ENCODE peak calls at places on chromosomes 7 and 10, in eight cellular contexts. One of them, this sample, is unnamed.

GRCh38 chr7:128829391-128830166 is 627 bp upstream of the FLNC start:
- DNase-seq in KBM-7: peak; percentile 69
- DNase-seq in Calu3: peak; percentile 32
- DNase-seq in iPS-NIHi11: peak; percentile 43
- DNase-seq in NCI-H1930: no peak
- DNase-seq in activated CD4-positive, alpha-beta T cell treated with anti-CD3 and anti-CD28 coated beads, Interleukin-2, amount 50 U/mL, for 1 hour: no peak
- DNase-seq in H7: peak; percentile 72
- DNase-seq in anterior cingulate cortex: no peak
- DNase-seq in this sample: no peak

GRCh38 chr10:69145864-69146263 is 21.9 kb downstream of the VPS26A start:
- DNase-seq in KBM-7: no peak
- DNase-seq in Calu3: no peak
- DNase-seq in iPS-NIHi11: no peak
- DNase-seq in NCI-H1930: no peak
- DNase-seq in activated CD4-positive, alpha-beta T cell treated with anti-CD3 and anti-CD28 coated beads, Interleukin-2, amount 50 U/mL, for 1 hour: no peak
- DNase-seq in H7: no peak
- DNase-seq in anterior cingulate cortex: no peak
- DNase-seq in this sample: no peak

GRCh38 chr10:96703358-96703757 is 17.0 kb downstream of the PIK3AP1 start:
- DNase-seq in KBM-7: peak; percentile 55
- DNase-seq in Calu3: no peak
- DNase-seq in iPS-NIHi11: no peak
- DNase-seq in NCI-H1930: no peak
- DNase-seq in activated CD4-positive, alpha-beta T cell treated with anti-CD3 and anti-CD28 coated beads, Interleukin-2, amount 50 U/mL, for 1 hour: no peak
- DNase-seq in H7: no peak
- DNase-seq in anterior cingulate cortex: no peak
- DNase-seq in this sample: no peak

GRCh38 chr7:6578114-6579084 is 1.1 kb downstream of the ZDHHC4 start:
- DNase-seq in KBM-7: no peak
- DNase-seq in Calu3: no peak
- DNase-seq in iPS-NIHi11: no peak
- DNase-seq in NCI-H1930: no peak
- DNase-seq in activated CD4-positive, alpha-beta T cell treated with anti-CD3 and anti-CD28 coated beads, Interleukin-2, amount 50 U/mL, for 1 hour: no peak
- DNase-seq in H7: no peak
- DNase-seq in anterior cingulate cortex: no peak
- DNase-seq in this sample: no peak

GRCh38 chr7:134755422-134756022 is 23.9 kb upstream of the CALD1 start:
- DNase-seq in KBM-7: no peak
- DNase-seq in Calu3: peak; percentile 36
- DNase-seq in iPS-NIHi11: no peak
- DNase-seq in NCI-H1930: peak; percentile 15
- DNase-seq in activated CD4-positive, alpha-beta T cell treated with anti-CD3 and anti-CD28 coated beads, Interleukin-2, amount 50 U/mL, for 1 hour: peak; percentile 44
- DNase-seq in H7: no peak
- DNase-seq in anterior cingulate cortex: no peak
- DNase-seq in this sample: no peak

GRCh38 chr10:114242235-114242634 is 3.2 kb downstream of the VWA2 start:
- DNase-seq in KBM-7: no peak
- DNase-seq in Calu3: no peak
- DNase-seq in iPS-NIHi11: no peak
- DNase-seq in NCI-H1930: no peak
- DNase-seq in activated CD4-positive, alpha-beta T cell treated with anti-CD3 and anti-CD28 coated beads, Interleukin-2, amount 50 U/mL, for 1 hour: no peak
- DNase-seq in H7: no peak
- DNase-seq in anterior cingulate cortex: no peak
- DNase-seq in this sample: no peak

GRCh38 chr7:149621776-149622175 is 124.2 kb upstream of the ZNF746 start:
- DNase-seq in KBM-7: peak; percentile 42
- DNase-seq in Calu3: no peak
- DNase-seq in iPS-NIHi11: no peak
- DNase-seq in NCI-H1930: no peak
- DNase-seq in activated CD4-positive, alpha-beta T cell treated with anti-CD3 and anti-CD28 coated beads, Interleukin-2, amount 50 U/mL, for 1 hour: no peak
- DNase-seq in H7: no peak
- DNase-seq in anterior cingulate cortex: no peak
- DNase-seq in this sample: no peak

GRCh38 chr10:93352638-93353383 is 129.3 kb downstream of the MYOF start:
- DNase-seq in KBM-7: peak; percentile 56
- DNase-seq in Calu3: no peak
- DNase-seq in iPS-NIHi11: peak; percentile 66
- DNase-seq in NCI-H1930: peak; percentile 10
- DNase-seq in activated CD4-positive, alpha-beta T cell treated with anti-CD3 and anti-CD28 coated beads, Interleukin-2, amount 50 U/mL, for 1 hour: no peak
- DNase-seq in H7: peak; percentile 66
- DNase-seq in anterior cingulate cortex: no peak
- DNase-seq in this sample: peak; percentile 16

GRCh38 chr7:53542164-53542563 is 506.7 kb downstream of the POM121L12 start:
- DNase-seq in KBM-7: no peak
- DNase-seq in Calu3: no peak
- DNase-seq in iPS-NIHi11: no peak
- DNase-seq in NCI-H1930: no peak
- DNase-seq in activated CD4-positive, alpha-beta T cell treated with anti-CD3 and anti-CD28 coated beads, Interleukin-2, amount 50 U/mL, for 1 hour: no peak
- DNase-seq in H7: no peak
- DNase-seq in anterior cingulate cortex: no peak
- DNase-seq in this sample: no peak

GRCh38 chr7:125467996-125468854 is 538.6 kb upstream of the POT1 start:
- DNase-seq in KBM-7: no peak
- DNase-seq in Calu3: no peak
- DNase-seq in iPS-NIHi11: no peak
- DNase-seq in NCI-H1930: no peak
- DNase-seq in activated CD4-positive, alpha-beta T cell treated with anti-CD3 and anti-CD28 coated beads, Interleukin-2, amount 50 U/mL, for 1 hour: no peak
- DNase-seq in H7: peak; percentile 3
- DNase-seq in anterior cingulate cortex: no peak
- DNase-seq in this sample: no peak

GRCh38 chr10:34995925-34996324 is 94.2 kb downstream of the CUL2 start:
- DNase-seq in KBM-7: no peak
- DNase-seq in Calu3: no peak
- DNase-seq in iPS-NIHi11: peak; percentile 34
- DNase-seq in NCI-H1930: no peak
- DNase-seq in activated CD4-positive, alpha-beta T cell treated with anti-CD3 and anti-CD28 coated beads, Interleukin-2, amount 50 U/mL, for 1 hour: no peak
- DNase-seq in H7: peak; percentile 32
- DNase-seq in anterior cingulate cortex: no peak
- DNase-seq in this sample: no peak

GRCh38 chr10:36492590-36493510 is 632.5 kb upstream of the ANKRD30A start:
- DNase-seq in KBM-7: no peak
- DNase-seq in Calu3: no peak
- DNase-seq in iPS-NIHi11: no peak
- DNase-seq in NCI-H1930: no peak
- DNase-seq in activated CD4-positive, alpha-beta T cell treated with anti-CD3 and anti-CD28 coated beads, Interleukin-2, amount 50 U/mL, for 1 hour: no peak
- DNase-seq in H7: no peak
- DNase-seq in anterior cingulate cortex: no peak
- DNase-seq in this sample: no peak

GRCh38 chr10:24981161-24981710 is 28.8 kb upstream of the PRTFDC1 start:
- DNase-seq in KBM-7: no peak
- DNase-seq in Calu3: no peak
- DNase-seq in iPS-NIHi11: no peak
- DNase-seq in NCI-H1930: no peak
- DNase-seq in activated CD4-positive, alpha-beta T cell treated with anti-CD3 and anti-CD28 coated beads, Interleukin-2, amount 50 U/mL, for 1 hour: no peak
- DNase-seq in H7: no peak
- DNase-seq in anterior cingulate cortex: no peak
- DNase-seq in this sample: no peak

GRCh38 chr7:114502454-114503254 is 88.0 kb downstream of the FOXP2 start:
- DNase-seq in KBM-7: no peak
- DNase-seq in Calu3: peak; percentile 8
- DNase-seq in iPS-NIHi11: no peak
- DNase-seq in NCI-H1930: peak; percentile 67
- DNase-seq in activated CD4-positive, alpha-beta T cell treated with anti-CD3 and anti-CD28 coated beads, Interleukin-2, amount 50 U/mL, for 1 hour: no peak
- DNase-seq in H7: no peak
- DNase-seq in anterior cingulate cortex: no peak
- DNase-seq in this sample: peak; percentile 2

GRCh38 chr10:102280397-102281015 is 35.2 kb downstream of the GBF1 start:
- DNase-seq in KBM-7: peak; percentile 49
- DNase-seq in Calu3: no peak
- DNase-seq in iPS-NIHi11: no peak
- DNase-seq in NCI-H1930: no peak
- DNase-seq in activated CD4-positive, alpha-beta T cell treated with anti-CD3 and anti-CD28 coated beads, Interleukin-2, amount 50 U/mL, for 1 hour: no peak
- DNase-seq in H7: no peak
- DNase-seq in anterior cingulate cortex: peak; percentile 2
- DNase-seq in this sample: no peak

GRCh38 chr10:128992770-128993169 is 474.3 kb upstream of the MGMT start:
- DNase-seq in KBM-7: no peak
- DNase-seq in Calu3: no peak
- DNase-seq in iPS-NIHi11: no peak
- DNase-seq in NCI-H1930: no peak
- DNase-seq in activated CD4-positive, alpha-beta T cell treated with anti-CD3 and anti-CD28 coated beads, Interleukin-2, amount 50 U/mL, for 1 hour: no peak
- DNase-seq in H7: no peak
- DNase-seq in anterior cingulate cortex: no peak
- DNase-seq in this sample: no peak

GRCh38 chr10:91190876-91191580 is 29.4 kb upstream of the PCGF5 start:
- DNase-seq in KBM-7: no peak
- DNase-seq in Calu3: no peak
- DNase-seq in iPS-NIHi11: no peak
- DNase-seq in NCI-H1930: no peak
- DNase-seq in activated CD4-positive, alpha-beta T cell treated with anti-CD3 and anti-CD28 coated beads, Interleukin-2, amount 50 U/mL, for 1 hour: no peak
- DNase-seq in H7: no peak
- DNase-seq in anterior cingulate cortex: no peak
- DNase-seq in this sample: no peak

GRCh38 chr7:151853896-151854807 is 22.8 kb downstream of the PRKAG2 start:
- DNase-seq in KBM-7: no peak
- DNase-seq in Calu3: no peak
- DNase-seq in iPS-NIHi11: no peak
- DNase-seq in NCI-H1930: no peak
- DNase-seq in activated CD4-positive, alpha-beta T cell treated with anti-CD3 and anti-CD28 coated beads, Interleukin-2, amount 50 U/mL, for 1 hour: no peak
- DNase-seq in H7: no peak
- DNase-seq in anterior cingulate cortex: no peak
- DNase-seq in this sample: no peak

GRCh38 chr7:116239019-116239418 is 28.7 kb downstream of the TES start:
- DNase-seq in KBM-7: no peak
- DNase-seq in Calu3: no peak
- DNase-seq in iPS-NIHi11: no peak
- DNase-seq in NCI-H1930: no peak
- DNase-seq in activated CD4-positive, alpha-beta T cell treated with anti-CD3 and anti-CD28 coated beads, Interleukin-2, amount 50 U/mL, for 1 hour: no peak
- DNase-seq in H7: no peak
- DNase-seq in anterior cingulate cortex: no peak
- DNase-seq in this sample: no peak

GRCh38 chr7:104883248-104883717 is 130.7 kb upstream of the KMT2E start:
- DNase-seq in KBM-7: no peak
- DNase-seq in Calu3: no peak
- DNase-seq in iPS-NIHi11: peak; percentile 31
- DNase-seq in NCI-H1930: no peak
- DNase-seq in activated CD4-positive, alpha-beta T cell treated with anti-CD3 and anti-CD28 coated beads, Interleukin-2, amount 50 U/mL, for 1 hour: no peak
- DNase-seq in H7: peak; percentile 13
- DNase-seq in anterior cingulate cortex: no peak
- DNase-seq in this sample: no peak

GRCh38 chr10:70682920-70683600 is 10.8 kb downstream of the ADAMTS14 start:
- DNase-seq in KBM-7: peak; percentile 54
- DNase-seq in Calu3: no peak
- DNase-seq in iPS-NIHi11: no peak
- DNase-seq in NCI-H1930: no peak
- DNase-seq in activated CD4-positive, alpha-beta T cell treated with anti-CD3 and anti-CD28 coated beads, Interleukin-2, amount 50 U/mL, for 1 hour: no peak
- DNase-seq in H7: peak; percentile 59
- DNase-seq in anterior cingulate cortex: no peak
- DNase-seq in this sample: no peak

GRCh38 chr7:137959987-137960386 is 41.9 kb downstream of the CREB3L2 start:
- DNase-seq in KBM-7: no peak
- DNase-seq in Calu3: no peak
- DNase-seq in iPS-NIHi11: no peak
- DNase-seq in NCI-H1930: no peak
- DNase-seq in activated CD4-positive, alpha-beta T cell treated with anti-CD3 and anti-CD28 coated beads, Interleukin-2, amount 50 U/mL, for 1 hour: no peak
- DNase-seq in H7: no peak
- DNase-seq in anterior cingulate cortex: no peak
- DNase-seq in this sample: no peak

GRCh38 chr10:26555719-26556368 is 117.7 kb downstream of the APBB1IP start:
- DNase-seq in KBM-7: peak; percentile 15
- DNase-seq in Calu3: peak; percentile 50
- DNase-seq in iPS-NIHi11: no peak
- DNase-seq in NCI-H1930: no peak
- DNase-seq in activated CD4-positive, alpha-beta T cell treated with anti-CD3 and anti-CD28 coated beads, Interleukin-2, amount 50 U/mL, for 1 hour: no peak
- DNase-seq in H7: no peak
- DNase-seq in anterior cingulate cortex: no peak
- DNase-seq in this sample: no peak

GRCh38 chr7:139252451-139252850 is 21.4 kb downstream of the UBN2 start:
- DNase-seq in KBM-7: no peak
- DNase-seq in Calu3: no peak
- DNase-seq in iPS-NIHi11: no peak
- DNase-seq in NCI-H1930: no peak
- DNase-seq in activated CD4-positive, alpha-beta T cell treated with anti-CD3 and anti-CD28 coated beads, Interleukin-2, amount 50 U/mL, for 1 hour: no peak
- DNase-seq in H7: no peak
- DNase-seq in anterior cingulate cortex: no peak
- DNase-seq in this sample: no peak

GRCh38 chr7:74449809-74450397 is 3.8 kb upstream of the GTF2IRD1 start:
- DNase-seq in KBM-7: peak; percentile 83
- DNase-seq in Calu3: peak; percentile 61
- DNase-seq in iPS-NIHi11: peak; percentile 84
- DNase-seq in NCI-H1930: no peak
- DNase-seq in activated CD4-positive, alpha-beta T cell treated with anti-CD3 and anti-CD28 coated beads, Interleukin-2, amount 50 U/mL, for 1 hour: peak; percentile 64
- DNase-seq in H7: peak; percentile 95
- DNase-seq in anterior cingulate cortex: no peak
- DNase-seq in this sample: no peak

GRCh38 chr7:12872487-12872886 is 185.1 kb downstream of the ARL4A start:
- DNase-seq in KBM-7: no peak
- DNase-seq in Calu3: no peak
- DNase-seq in iPS-NIHi11: no peak
- DNase-seq in NCI-H1930: no peak
- DNase-seq in activated CD4-positive, alpha-beta T cell treated with anti-CD3 and anti-CD28 coated beads, Interleukin-2, amount 50 U/mL, for 1 hour: no peak
- DNase-seq in H7: no peak
- DNase-seq in anterior cingulate cortex: no peak
- DNase-seq in this sample: no peak

GRCh38 chr10:43254199-43254730 is 12.6 kb downstream of the RASGEF1A start:
- DNase-seq in KBM-7: no peak
- DNase-seq in Calu3: no peak
- DNase-seq in iPS-NIHi11: peak; percentile 13
- DNase-seq in NCI-H1930: no peak
- DNase-seq in activated CD4-positive, alpha-beta T cell treated with anti-CD3 and anti-CD28 coated beads, Interleukin-2, amount 50 U/mL, for 1 hour: no peak
- DNase-seq in H7: no peak
- DNase-seq in anterior cingulate cortex: no peak
- DNase-seq in this sample: no peak

GRCh38 chr10:85280014-85280413 is 951.6 kb downstream of the CCSER2 start:
- DNase-seq in KBM-7: no peak
- DNase-seq in Calu3: no peak
- DNase-seq in iPS-NIHi11: no peak
- DNase-seq in NCI-H1930: no peak
- DNase-seq in activated CD4-positive, alpha-beta T cell treated with anti-CD3 and anti-CD28 coated beads, Interleukin-2, amount 50 U/mL, for 1 hour: no peak
- DNase-seq in H7: no peak
- DNase-seq in anterior cingulate cortex: no peak
- DNase-seq in this sample: no peak

GRCh38 chr10:117370205-117370604 is 5.0 kb downstream of the PDZD8 start:
- DNase-seq in KBM-7: no peak
- DNase-seq in Calu3: no peak
- DNase-seq in iPS-NIHi11: no peak
- DNase-seq in NCI-H1930: no peak
- DNase-seq in activated CD4-positive, alpha-beta T cell treated with anti-CD3 and anti-CD28 coated beads, Interleukin-2, amount 50 U/mL, for 1 hour: no peak
- DNase-seq in H7: no peak
- DNase-seq in anterior cingulate cortex: no peak
- DNase-seq in this sample: no peak

GRCh38 chr10:63699785-63700184 is 178.6 kb downstream of the REEP3 start:
- DNase-seq in KBM-7: no peak
- DNase-seq in Calu3: no peak
- DNase-seq in iPS-NIHi11: no peak
- DNase-seq in NCI-H1930: no peak
- DNase-seq in activated CD4-positive, alpha-beta T cell treated with anti-CD3 and anti-CD28 coated beads, Interleukin-2, amount 50 U/mL, for 1 hour: no peak
- DNase-seq in H7: no peak
- DNase-seq in anterior cingulate cortex: no peak
- DNase-seq in this sample: no peak

GRCh38 chr10:35035641-35036040 is 54.5 kb downstream of the CUL2 start:
- DNase-seq in KBM-7: no peak
- DNase-seq in Calu3: no peak
- DNase-seq in iPS-NIHi11: no peak
- DNase-seq in NCI-H1930: no peak
- DNase-seq in activated CD4-positive, alpha-beta T cell treated with anti-CD3 and anti-CD28 coated beads, Interleukin-2, amount 50 U/mL, for 1 hour: no peak
- DNase-seq in H7: no peak
- DNase-seq in anterior cingulate cortex: no peak
- DNase-seq in this sample: no peak

GRCh38 chr7:17495655-17496396 is 197.4 kb downstream of the AHR start:
- DNase-seq in KBM-7: no peak
- DNase-seq in Calu3: no peak
- DNase-seq in iPS-NIHi11: no peak
- DNase-seq in NCI-H1930: no peak
- DNase-seq in activated CD4-positive, alpha-beta T cell treated with anti-CD3 and anti-CD28 coated beads, Interleukin-2, amount 50 U/mL, for 1 hour: no peak
- DNase-seq in H7: no peak
- DNase-seq in anterior cingulate cortex: no peak
- DNase-seq in this sample: no peak

GRCh38 chr10:26439436-26440090 is 1.4 kb downstream of the APBB1IP start:
- DNase-seq in KBM-7: no peak
- DNase-seq in Calu3: no peak
- DNase-seq in iPS-NIHi11: no peak
- DNase-seq in NCI-H1930: no peak
- DNase-seq in activated CD4-positive, alpha-beta T cell treated with anti-CD3 and anti-CD28 coated beads, Interleukin-2, amount 50 U/mL, for 1 hour: peak; percentile 14
- DNase-seq in H7: no peak
- DNase-seq in anterior cingulate cortex: no peak
- DNase-seq in this sample: no peak

GRCh38 chr7:107938448-107939250 is 47.7 kb downstream of the DLD start:
- DNase-seq in KBM-7: no peak
- DNase-seq in Calu3: no peak
- DNase-seq in iPS-NIHi11: no peak
- DNase-seq in NCI-H1930: no peak
- DNase-seq in activated CD4-positive, alpha-beta T cell treated with anti-CD3 and anti-CD28 coated beads, Interleukin-2, amount 50 U/mL, for 1 hour: no peak
- DNase-seq in H7: no peak
- DNase-seq in anterior cingulate cortex: no peak
- DNase-seq in this sample: no peak